ENCODE peak calls at places on chromosome 11, in seven cellular contexts. One of them, this sample, is unnamed. For H3K4me1, the result is how much of the 10 kb centered on the place peaks cover.

GRCh38 chr11:77140231-77140959 is 12.3 kb downstream of the MYO7A start:
- DNase-seq in cardiac muscle cell: peak
- DNase-seq in CD4-positive, CD25-positive, alpha-beta regulatory T cell: no peak
- DNase-seq in breast epithelium: no peak
- DNase-seq in tibial artery: no peak
- DNase-seq in mesendoderm: peak
- DNase-seq in fibroblast of lung: peak
- DNase-seq in this sample: no peak

GRCh38 chr11:57339305-57339704 is 1.2 kb downstream of the P2RX3 start:
- DNase-seq in breast epithelium: no peak
- DNase-seq in cardiac muscle cell: no peak
- DNase-seq in fibroblast of lung: no peak
- DNase-seq in mesendoderm: no peak
- DNase-seq in CD4-positive, CD25-positive, alpha-beta regulatory T cell: no peak
- DNase-seq in tibial artery: no peak
- DNase-seq in this sample: no peak

GRCh38 chr11:13602844-13603243 is 65.6 kb upstream of the FAR1 start:
- DNase-seq in breast epithelium: no peak
- DNase-seq in fibroblast of lung: no peak
- DNase-seq in CD4-positive, CD25-positive, alpha-beta regulatory T cell: no peak
- DNase-seq in cardiac muscle cell: no peak
- DNase-seq in tibial artery: no peak
- DNase-seq in mesendoderm: peak
- DNase-seq in this sample: no peak

GRCh38 chr11:19970944-19971343 is 189.3 kb downstream of the DBX1 start:
- DNase-seq in tibial artery: no peak
- DNase-seq in CD4-positive, CD25-positive, alpha-beta regulatory T cell: no peak
- DNase-seq in cardiac muscle cell: no peak
- DNase-seq in mesendoderm: no peak
- DNase-seq in fibroblast of lung: no peak
- DNase-seq in breast epithelium: no peak
- DNase-seq in this sample: no peak

GRCh38 chr11:129625930-129626329 is 189.7 kb upstream of the TMEM45B start:
- DNase-seq in CD4-positive, CD25-positive, alpha-beta regulatory T cell: no peak
- DNase-seq in cardiac muscle cell: no peak
- DNase-seq in tibial artery: no peak
- DNase-seq in mesendoderm: no peak
- DNase-seq in breast epithelium: no peak
- DNase-seq in fibroblast of lung: no peak
- DNase-seq in this sample: no peak

GRCh38 chr11:66559141-66559861 is 9.1 kb downstream of the CTSF start:
- DNase-seq in tibial artery: no peak
- DNase-seq in fibroblast of lung: no peak
- DNase-seq in breast epithelium: no peak
- DNase-seq in CD4-positive, CD25-positive, alpha-beta regulatory T cell: no peak
- DNase-seq in cardiac muscle cell: peak
- DNase-seq in mesendoderm: no peak
- DNase-seq in this sample: no peak

GRCh38 chr11:113114452-113115027 is 153.3 kb downstream of the NCAM1 start:
- DNase-seq in tibial artery: peak
- DNase-seq in mesendoderm: peak
- DNase-seq in breast epithelium: peak
- DNase-seq in cardiac muscle cell: peak
- DNase-seq in fibroblast of lung: peak
- DNase-seq in CD4-positive, CD25-positive, alpha-beta regulatory T cell: no peak
- DNase-seq in this sample: no peak

GRCh38 chr11:61126266-61126665 is 24.0 kb downstream of the CD5 start:
- DNase-seq in CD4-positive, CD25-positive, alpha-beta regulatory T cell: no peak
- DNase-seq in fibroblast of lung: no peak
- DNase-seq in mesendoderm: no peak
- DNase-seq in breast epithelium: no peak
- DNase-seq in cardiac muscle cell: peak
- DNase-seq in tibial artery: no peak
- DNase-seq in this sample: no peak

GRCh38 chr11:83441171-83441570 is 155.0 kb upstream of the CCDC90B start:
- DNase-seq in cardiac muscle cell: no peak
- DNase-seq in mesendoderm: no peak
- DNase-seq in breast epithelium: no peak
- DNase-seq in CD4-positive, CD25-positive, alpha-beta regulatory T cell: no peak
- DNase-seq in tibial artery: no peak
- DNase-seq in fibroblast of lung: no peak
- DNase-seq in this sample: no peak

GRCh38 chr11:74739546-74740270 is 8.5 kb upstream of the CHRDL2 start:
- DNase-seq in cardiac muscle cell: peak
- DNase-seq in fibroblast of lung: peak
- DNase-seq in CD4-positive, CD25-positive, alpha-beta regulatory T cell: peak
- DNase-seq in mesendoderm: peak
- DNase-seq in breast epithelium: no peak
- DNase-seq in tibial artery: peak
- DNase-seq in this sample: peak

GRCh38 chr11:92875473-92875872 is 94.0 kb upstream of the MTNR1B start:
- DNase-seq in breast epithelium: no peak
- DNase-seq in mesendoderm: peak
- DNase-seq in CD4-positive, CD25-positive, alpha-beta regulatory T cell: no peak
- DNase-seq in fibroblast of lung: no peak
- DNase-seq in tibial artery: no peak
- DNase-seq in cardiac muscle cell: no peak
- DNase-seq in this sample: no peak

GRCh38 chr11:36186797-36187196 is 102.4 kb downstream of the COMMD9 start:
- DNase-seq in breast epithelium: no peak
- DNase-seq in CD4-positive, CD25-positive, alpha-beta regulatory T cell: no peak
- DNase-seq in cardiac muscle cell: no peak
- DNase-seq in mesendoderm: no peak
- DNase-seq in fibroblast of lung: no peak
- DNase-seq in tibial artery: no peak
- DNase-seq in this sample: no peak

GRCh38 chr11:119729581-119730346 is 764 bp upstream of the NECTIN1 start:
- DNase-seq in cardiac muscle cell: peak
- DNase-seq in CD4-positive, CD25-positive, alpha-beta regulatory T cell: no peak
- DNase-seq in breast epithelium: peak
- DNase-seq in fibroblast of lung: peak
- DNase-seq in mesendoderm: peak
- DNase-seq in tibial artery: peak
- DNase-seq in this sample: no peak

GRCh38 chr11:1560011-1560579 is 12.0 kb downstream of the DUSP8 start:
- DNase-seq in breast epithelium: no peak
- DNase-seq in fibroblast of lung: no peak
- DNase-seq in CD4-positive, CD25-positive, alpha-beta regulatory T cell: no peak
- DNase-seq in tibial artery: no peak
- DNase-seq in mesendoderm: no peak
- DNase-seq in cardiac muscle cell: no peak
- DNase-seq in this sample: no peak

GRCh38 chr11:26828291-26828690 is 106.4 kb upstream of the SLC5A12 start:
- DNase-seq in mesendoderm: no peak
- DNase-seq in breast epithelium: no peak
- DNase-seq in CD4-positive, CD25-positive, alpha-beta regulatory T cell: no peak
- DNase-seq in tibial artery: no peak
- DNase-seq in cardiac muscle cell: no peak
- DNase-seq in fibroblast of lung: no peak
- DNase-seq in this sample: no peak

GRCh38 chr11:12696911-12697581 is 22.8 kb downstream of the TEAD1 start:
- DNase-seq in CD4-positive, CD25-positive, alpha-beta regulatory T cell: no peak
- DNase-seq in cardiac muscle cell: no peak
- DNase-seq in breast epithelium: no peak
- DNase-seq in tibial artery: no peak
- DNase-seq in fibroblast of lung: no peak
- DNase-seq in mesendoderm: peak
- DNase-seq in this sample: no peak

GRCh38 chr11:40292636-40293585 is 1166.5 kb downstream of the LRRC4C start:
- DNase-seq in cardiac muscle cell: peak
- DNase-seq in mesendoderm: peak
- DNase-seq in fibroblast of lung: peak
- DNase-seq in breast epithelium: no peak
- DNase-seq in CD4-positive, CD25-positive, alpha-beta regulatory T cell: no peak
- DNase-seq in tibial artery: no peak
- DNase-seq in this sample: no peak

GRCh38 chr11:126167476-126167875 is 44.0 kb downstream of the RPUSD4 start:
- DNase-seq in mesendoderm: no peak
- DNase-seq in fibroblast of lung: peak
- DNase-seq in breast epithelium: no peak
- DNase-seq in tibial artery: no peak
- DNase-seq in CD4-positive, CD25-positive, alpha-beta regulatory T cell: no peak
- DNase-seq in cardiac muscle cell: peak
- DNase-seq in this sample: no peak

GRCh38 chr11:36035454-36035853 is 91.6 kb downstream of the LDLRAD3 start:
- DNase-seq in breast epithelium: no peak
- DNase-seq in CD4-positive, CD25-positive, alpha-beta regulatory T cell: no peak
- DNase-seq in fibroblast of lung: no peak
- DNase-seq in mesendoderm: no peak
- DNase-seq in cardiac muscle cell: no peak
- DNase-seq in tibial artery: no peak
- DNase-seq in this sample: no peak

GRCh38 chr11:103175461-103176129 is 66.4 kb downstream of the DYNC2H1 start:
- DNase-seq in cardiac muscle cell: no peak
- DNase-seq in mesendoderm: no peak
- DNase-seq in CD4-positive, CD25-positive, alpha-beta regulatory T cell: no peak
- DNase-seq in fibroblast of lung: no peak
- DNase-seq in breast epithelium: no peak
- DNase-seq in tibial artery: no peak
- DNase-seq in this sample: no peak

GRCh38 chr11:120867024-120867423 is 156.9 kb upstream of the TBCEL start:
- DNase-seq in CD4-positive, CD25-positive, alpha-beta regulatory T cell: no peak
- DNase-seq in breast epithelium: no peak
- DNase-seq in tibial artery: no peak
- DNase-seq in cardiac muscle cell: no peak
- DNase-seq in fibroblast of lung: no peak
- DNase-seq in mesendoderm: peak
- DNase-seq in this sample: no peak

GRCh38 chr11:64786308-64786707 is 8.0 kb upstream of the SF1 start:
- DNase-seq in CD4-positive, CD25-positive, alpha-beta regulatory T cell: no peak
- DNase-seq in tibial artery: peak
- DNase-seq in fibroblast of lung: no peak
- DNase-seq in mesendoderm: no peak
- DNase-seq in cardiac muscle cell: no peak
- DNase-seq in breast epithelium: no peak
- DNase-seq in this sample: no peak

GRCh38 chr11:125671561-125671960 is 9.1 kb downstream of the ACRV1 start:
- DNase-seq in mesendoderm: no peak
- DNase-seq in tibial artery: no peak
- DNase-seq in CD4-positive, CD25-positive, alpha-beta regulatory T cell: no peak
- DNase-seq in cardiac muscle cell: no peak
- DNase-seq in breast epithelium: no peak
- DNase-seq in fibroblast of lung: no peak
- DNase-seq in this sample: no peak

GRCh38 chr11:65437436-65438227 is 15.0 kb downstream of the NEAT1 start:
- DNase-seq in tibial artery: no peak
- DNase-seq in fibroblast of lung: no peak
- DNase-seq in breast epithelium: peak
- DNase-seq in cardiac muscle cell: peak
- DNase-seq in mesendoderm: no peak
- DNase-seq in CD4-positive, CD25-positive, alpha-beta regulatory T cell: no peak
- DNase-seq in this sample: no peak

GRCh38 chr11:46537851-46538295 is 56.0 kb downstream of the AMBRA1 start:
- DNase-seq in CD4-positive, CD25-positive, alpha-beta regulatory T cell: peak
- DNase-seq in cardiac muscle cell: peak
- DNase-seq in mesendoderm: peak
- DNase-seq in fibroblast of lung: peak
- DNase-seq in tibial artery: no peak
- DNase-seq in breast epithelium: peak
- DNase-seq in this sample: peak
- H3K4me1 ChIP-seq in CD4-positive, CD25-positive, alpha-beta regulatory T cell: under half
- H3K4me1 ChIP-seq in cardiac muscle cell: under half
- H3K4me1 ChIP-seq in mesendoderm: under half
- H3K4me1 ChIP-seq in fibroblast of lung: under half
- H3K4me1 ChIP-seq in tibial artery: under half
- H3K4me1 ChIP-seq in breast epithelium: under half
- H3K4me1 ChIP-seq in this sample: under half

GRCh38 chr11:31810779-31811647 is at the start of gene PAX6:
- DNase-seq in tibial artery: no peak
- DNase-seq in cardiac muscle cell: peak
- DNase-seq in mesendoderm: peak
- DNase-seq in fibroblast of lung: peak
- DNase-seq in breast epithelium: no peak
- DNase-seq in CD4-positive, CD25-positive, alpha-beta regulatory T cell: peak
- DNase-seq in this sample: peak
- H3K27ac ChIP-seq in tibial artery: no peak
- H3K27ac ChIP-seq in cardiac muscle cell: no peak
- H3K27ac ChIP-seq in mesendoderm: no peak
- H3K27ac ChIP-seq in fibroblast of lung: no peak
- H3K27ac ChIP-seq in breast epithelium: no peak
- H3K27ac ChIP-seq in CD4-positive, CD25-positive, alpha-beta regulatory T cell: no peak
- H3K27ac ChIP-seq in this sample: no peak

GRCh38 chr11:21811572-21811971 is 381.3 kb upstream of the ANO5 start:
- DNase-seq in fibroblast of lung: no peak
- DNase-seq in tibial artery: no peak
- DNase-seq in cardiac muscle cell: no peak
- DNase-seq in mesendoderm: peak
- DNase-seq in breast epithelium: no peak
- DNase-seq in CD4-positive, CD25-positive, alpha-beta regulatory T cell: no peak
- DNase-seq in this sample: no peak
- H3K4me3 ChIP-seq in fibroblast of lung: no peak
- H3K4me3 ChIP-seq in tibial artery: no peak
- H3K4me3 ChIP-seq in cardiac muscle cell: no peak
- H3K4me3 ChIP-seq in mesendoderm: no peak
- H3K4me3 ChIP-seq in breast epithelium: no peak
- H3K4me3 ChIP-seq in CD4-positive, CD25-positive, alpha-beta regulatory T cell: no peak
- H3K4me3 ChIP-seq in this sample: no peak

GRCh38 chr11:8714622-8715225 is 32.1 kb downstream of the RPL27A start:
- DNase-seq in mesendoderm: no peak
- DNase-seq in fibroblast of lung: peak
- DNase-seq in CD4-positive, CD25-positive, alpha-beta regulatory T cell: no peak
- DNase-seq in breast epithelium: no peak
- DNase-seq in tibial artery: no peak
- DNase-seq in cardiac muscle cell: no peak
- DNase-seq in this sample: no peak

GRCh38 chr11:8717544-8717875 is 34.9 kb downstream of the RPL27A start:
- DNase-seq in tibial artery: no peak
- DNase-seq in breast epithelium: no peak
- DNase-seq in CD4-positive, CD25-positive, alpha-beta regulatory T cell: no peak
- DNase-seq in cardiac muscle cell: no peak
- DNase-seq in fibroblast of lung: no peak
- DNase-seq in mesendoderm: no peak
- DNase-seq in this sample: no peak

GRCh38 chr11:8713760-8714159 is 31.2 kb downstream of the RPL27A start:
- DNase-seq in tibial artery: no peak
- DNase-seq in fibroblast of lung: no peak
- DNase-seq in mesendoderm: peak
- DNase-seq in CD4-positive, CD25-positive, alpha-beta regulatory T cell: no peak
- DNase-seq in cardiac muscle cell: no peak
- DNase-seq in breast epithelium: no peak
- DNase-seq in this sample: no peak

GRCh38 chr11:8717876-8718753 is 35.5 kb downstream of the RPL27A start:
- DNase-seq in mesendoderm: peak
- DNase-seq in breast epithelium: peak
- DNase-seq in cardiac muscle cell: peak
- DNase-seq in tibial artery: peak
- DNase-seq in CD4-positive, CD25-positive, alpha-beta regulatory T cell: no peak
- DNase-seq in fibroblast of lung: peak
- DNase-seq in this sample: no peak

DNA sequence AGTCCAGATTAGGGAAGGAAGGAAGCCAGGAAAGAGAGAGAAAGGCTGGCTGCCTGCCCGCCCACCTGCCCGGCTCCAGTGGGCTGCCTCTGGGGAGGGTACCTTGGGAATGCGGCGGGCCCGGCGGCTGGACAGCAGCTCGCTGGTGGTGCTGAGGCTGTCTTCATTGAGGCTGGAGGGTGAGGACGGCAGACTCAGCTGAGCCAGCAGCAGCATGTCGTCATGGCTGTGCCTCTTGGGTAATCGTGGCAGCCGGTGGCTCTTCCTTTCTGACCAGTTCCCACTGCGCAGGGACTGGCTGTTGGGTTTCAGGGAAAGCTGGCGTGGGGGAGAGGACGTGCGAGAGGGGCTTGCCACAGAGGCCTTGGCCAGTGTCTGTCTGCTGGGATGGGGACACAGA is 32.9 kb downstream of the RPL27A start:
- DNase-seq in CD4-positive, CD25-positive, alpha-beta regulatory T cell: no peak
- DNase-seq in mesendoderm: no peak
- DNase-seq in breast epithelium: no peak
- DNase-seq in cardiac muscle cell: no peak
- DNase-seq in tibial artery: no peak
- DNase-seq in fibroblast of lung: no peak
- DNase-seq in this sample: no peak
- H3K4me1 ChIP-seq in CD4-positive, CD25-positive, alpha-beta regulatory T cell: under half
- H3K4me1 ChIP-seq in mesendoderm: under half
- H3K4me1 ChIP-seq in breast epithelium: under half
- H3K4me1 ChIP-seq in cardiac muscle cell: under half
- H3K4me1 ChIP-seq in tibial artery: half or more
- H3K4me1 ChIP-seq in fibroblast of lung: under half
- H3K4me1 ChIP-seq in this sample: under half

This sample was measured in naive thymus-derived CD4-positive, alpha-beta T cell.